ENCODE peak calls at places on chromosome 18, in five cellular contexts. N is OCI-LY7; D is CD4-positive, CD25-positive, alpha-beta regulatory T cell; I is heart left ventricle; B is GM23248. H is an unnamed sample. For H3K4me1, the result is how much of the 10 kb centered on the place peaks cover.

GRCh38 chr18:51513525-51513924 is 316.0 kb upstream of the MEX3C start:
- DNase-seq in I (no peak), B (no peak), D (no peak), N (no peak), H (no peak)

GRCh38 chr18:50586710-50587109 is 26.8 kb downstream of the MAPK4 start:
- DNase-seq in I (no peak), B (no peak), N (no peak), D (no peak), H (no peak)

GRCh38 chr18:48294894-48295585 is 114.1 kb downstream of the ZBTB7C start:
- DNase-seq in N (no peak), D (no peak), B (no peak), I (no peak), H (no peak)

GRCh38 chr18:44458777-44459176 is 221.9 kb upstream of the SETBP1 start:
- DNase-seq in D (no peak), N (no peak), B (peak), I (no peak), H (no peak)

GRCh38 chr18:6741290-6741689 is 11.8 kb downstream of the ARHGAP28 start:
- DNase-seq in D (no peak), N (no peak), I (peak), B (peak), H (no peak)

GRCh38 chr18:22471546-22472131 is 53.9 kb upstream of the CTAGE1 start:
- DNase-seq in D (no peak), I (peak), B (peak), N (no peak), H (no peak)

GRCh38 chr18:24600076-24600654 is 139.7 kb downstream of the HRH4 start:
- DNase-seq in D (no peak), I (no peak), B (peak), N (peak), H (no peak)

GRCh38 chr18:59268722-59269562 is 4.3 kb downstream of the RAX start:
- DNase-seq in N (no peak), B (peak), D (no peak), I (no peak), H (no peak)

GRCh38 chr18:48279312-48279711 is 129.9 kb downstream of the ZBTB7C start:
- DNase-seq in D (no peak), B (no peak), I (no peak), N (no peak), H (no peak)

GRCh38 chr18:75120521-75120920 is 88.4 kb downstream of the PTGR3 start:
- DNase-seq in N (no peak), I (no peak), D (no peak), B (no peak), H (no peak)

GRCh38 chr18:51943281-51943680 is 396.7 kb upstream of the DCC start:
- DNase-seq in I (no peak), B (no peak), D (no peak), N (no peak), H (no peak)

GRCh38 chr18:27075828-27076227 is 109.3 kb downstream of the CHST9 start:
- DNase-seq in I (no peak), N (no peak), B (no peak), D (no peak), H (no peak)

GRCh38 chr18:78559584-78559983 is 420.0 kb upstream of the SALL3 start:
- DNase-seq in D (no peak), I (no peak), B (no peak), N (no peak), H (no peak)

GRCh38 chr18:49459404-49460171 is 857 bp downstream of the DYM start:
- DNase-seq in B (peak), D (peak), N (peak), I (no peak), H (no peak)

GRCh38 chr18:79455261-79455660 is 59.5 kb downstream of the NFATC1 start:
- DNase-seq in D (no peak), N (no peak), I (no peak), B (no peak), H (no peak)

GRCh38 chr18:11159844-11160243 is 10.5 kb upstream of the PIEZO2 start:
- DNase-seq in I (no peak), D (no peak), N (no peak), B (no peak), H (no peak)

GRCh38 chr18:54255141-54255540 is 14.2 kb upstream of the POLI start:
- DNase-seq in I (no peak), D (no peak), N (no peak), B (no peak), H (no peak)

GRCh38 chr18:54250846-54251251 is 18.5 kb upstream of the POLI start:
- DNase-seq in D (no peak), B (no peak), I (no peak), N (peak), H (no peak)

GRCh38 chr18:54251606-54252400 is 17.5 kb upstream of the POLI start:
- DNase-seq in I (no peak), B (no peak), N (no peak), D (no peak), H (no peak)

GRCh38 chr18:54257015-54257414 is 12.3 kb upstream of the POLI start:
- DNase-seq in D (no peak), B (peak), N (no peak), I (no peak), H (no peak)

DNA sequence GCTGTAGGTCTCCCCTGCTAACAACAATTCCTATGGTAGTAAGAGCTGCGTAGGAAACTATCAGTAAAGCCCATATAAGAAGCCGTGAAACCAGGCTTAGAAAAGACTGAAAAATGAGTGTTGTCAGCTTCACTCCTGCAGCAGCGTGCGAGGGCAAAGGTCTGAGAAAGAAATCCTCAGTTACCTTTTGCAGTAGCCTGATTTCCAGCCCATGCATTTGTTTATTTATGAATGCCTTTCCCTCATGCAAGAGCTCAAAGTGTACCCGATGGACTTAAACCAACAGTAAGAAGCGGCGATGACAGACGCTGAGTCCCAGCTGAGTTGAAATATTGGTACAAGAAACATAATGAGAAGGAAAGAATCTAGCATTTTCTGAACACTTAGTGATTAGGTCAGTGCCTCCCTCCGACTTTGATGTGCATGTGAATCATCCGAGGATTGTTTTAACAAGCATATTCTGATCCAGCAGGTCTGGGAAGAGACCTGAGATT is 15.0 kb upstream of the POLI start:
- DNase-seq in N (no peak), D (no peak), I (no peak), B (peak), H (no peak)
- H3K4me1 ChIP-seq in N (under half), D (under half), I (under half), B (under half), H (under half)

DNA sequence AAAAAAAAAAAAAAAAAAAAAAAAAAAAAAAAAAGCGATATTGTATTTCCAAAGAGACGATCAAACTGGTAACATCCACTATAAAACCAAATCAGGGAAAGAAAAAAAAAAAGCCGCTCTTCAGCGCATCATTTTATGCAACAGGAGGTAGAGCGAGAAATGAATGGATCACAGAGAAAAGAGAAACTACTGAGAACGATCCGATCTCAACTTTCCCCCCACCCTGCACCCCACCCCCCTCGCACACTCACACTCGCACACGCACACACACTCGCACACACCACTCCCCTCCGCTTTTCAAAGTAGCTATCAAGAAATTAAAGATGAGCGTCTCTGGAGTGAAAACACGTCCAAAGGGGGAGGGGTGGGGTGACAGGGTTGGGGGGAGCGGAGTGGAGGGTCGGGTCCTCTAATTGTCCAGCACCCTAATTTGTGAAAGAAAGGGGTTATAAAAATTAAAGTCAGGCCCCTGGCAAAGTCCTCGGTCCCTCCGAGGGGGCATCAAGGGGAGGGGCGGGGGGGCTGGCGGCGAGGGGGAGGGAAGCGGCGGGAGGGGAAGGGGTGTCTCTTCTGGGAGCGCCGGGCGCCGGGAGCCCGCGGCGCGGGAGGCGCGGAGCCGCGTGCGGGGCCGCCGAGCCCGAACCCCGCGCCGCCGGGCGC is 521 bp downstream of the TCF4 start:
- DNase-seq in I (peak), B (peak), D (no peak), N (peak), H (no peak)
- H3K4me3 ChIP-seq in I (peak), B (peak), D (no peak), N (peak), H (peak)

DNA sequence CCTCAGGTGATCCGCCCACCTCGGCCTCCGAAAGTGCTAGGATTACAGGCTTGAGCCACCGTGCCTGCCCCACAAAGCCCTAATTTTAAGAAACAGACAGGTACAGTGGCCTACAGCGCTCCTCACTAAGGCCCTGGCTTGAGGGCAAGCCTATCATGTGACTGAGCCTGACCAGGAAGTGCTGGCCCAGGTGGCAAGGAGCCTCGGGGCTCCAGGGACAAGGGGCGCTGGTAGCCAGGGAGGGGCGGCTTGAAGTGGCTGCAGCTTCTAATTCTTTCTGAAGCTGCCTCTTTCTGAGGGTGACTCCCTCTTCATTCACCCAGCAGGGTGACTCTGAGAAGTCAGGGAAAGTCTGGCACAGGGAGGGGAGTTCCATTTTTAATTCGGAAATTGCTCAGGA is 115.8 kb downstream of the FAM210A start:
- DNase-seq in N (peak), B (peak), D (no peak), I (no peak), H (no peak)
- H3K4me1 ChIP-seq in N (half or more), B (under half), D (half or more), I (half or more), H (under half)

DNA sequence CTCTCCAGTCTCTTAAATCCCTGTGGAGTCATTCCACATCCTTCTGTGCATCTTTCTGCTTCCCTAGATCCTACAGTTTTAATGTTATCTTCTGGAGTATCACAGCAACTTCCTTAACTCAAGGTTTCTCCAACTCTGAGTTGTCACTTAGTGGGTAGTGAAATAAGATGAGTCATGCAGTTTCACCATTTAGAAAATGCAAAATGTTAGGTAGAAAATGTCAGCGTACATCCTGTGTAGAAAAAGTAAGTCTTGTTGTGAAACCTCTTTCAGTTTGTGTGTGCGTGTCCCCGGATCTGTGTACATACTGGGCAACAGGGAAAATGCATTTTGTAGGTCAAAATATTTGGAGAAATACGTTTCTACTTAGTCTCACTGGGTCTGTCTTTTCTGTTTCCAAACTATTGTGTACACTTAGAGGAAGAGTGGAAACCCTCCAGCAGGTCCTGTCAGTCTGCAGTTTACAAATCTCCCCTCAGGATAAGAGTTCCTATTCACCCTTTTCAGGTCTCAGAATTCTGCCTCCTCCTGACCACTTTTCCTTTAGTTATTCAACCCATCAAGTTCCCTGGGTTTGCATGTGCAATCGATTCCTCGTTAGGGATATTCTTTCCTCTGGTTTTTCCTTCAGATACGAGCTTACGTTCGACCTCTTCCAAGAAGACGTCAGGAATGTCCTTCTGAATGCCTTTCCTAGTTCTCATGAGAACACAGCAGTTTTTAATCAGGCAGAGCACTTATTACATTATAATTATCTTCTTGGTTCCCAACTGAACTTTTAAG is 154.8 kb downstream of the TGIF1 start:
- DNase-seq in N (peak), B (peak), I (no peak), D (peak), H (no peak)
- H3K4me3 ChIP-seq in N (peak), B (peak), I (peak), D (peak), H (peak)

GRCh38 chr18:77077401-77077800 is 55.2 kb downstream of the MBP start:
- DNase-seq in I (no peak), D (no peak), B (no peak), N (no peak), H (no peak)
- H3K4me1 ChIP-seq in I (under half), D (half or more), B (under half), N (under half), H (under half)

H was measured in psoas muscle.